ENCODE peak calls at places on chromosomes 7 and 10, in six cellular contexts. L, W, J, G, F and U are unnamed samples.

GRCh38 chr7:138029126-138029525 is 27.2 kb upstream of the CREB3L2 start:
- DNase-seq in L (no peak), W (no peak), J (no peak), G (no peak), F (no peak), U (no peak)

GRCh38 chr10:99593312-99593711 is 26.9 kb downstream of the SLC25A28 start:
- DNase-seq in L (no peak), W (no peak), J (no peak), G (no peak), F (no peak), U (peak; percentile 26)

GRCh38 chr7:127683776-127684681 is 32.0 kb downstream of the SND1 start:
- DNase-seq in L (no peak), W (no peak), J (no peak), G (no peak), F (no peak), U (no peak)

GRCh38 chr10:69758310-69758728 is 43.4 kb upstream of the COL13A1 start:
- DNase-seq in L (no peak), W (no peak), J (no peak), G (no peak), F (no peak), U (no peak)

GRCh38 chr10:6667679-6668270 is 87.7 kb upstream of the PRKCQ start:
- DNase-seq in L (no peak), W (no peak), J (peak; percentile 56), G (no peak), F (no peak), U (peak; percentile 36)

GRCh38 chr10:88505680-88506215 is 77.4 kb downstream of the RNLS start:
- DNase-seq in L (no peak), W (no peak), J (no peak), G (no peak), F (no peak), U (no peak)

GRCh38 chr10:418894-419293 is 270.6 kb downstream of the DIP2C start:
- DNase-seq in L (no peak), W (no peak), J (no peak), G (no peak), F (no peak), U (no peak)

GRCh38 chr10:119737827-119738226 is 12.0 kb downstream of the INPP5F start:
- DNase-seq in L (no peak), W (no peak), J (no peak), G (peak; percentile 31), F (no peak), U (peak; percentile 59)

GRCh38 chr10:86083206-86083605 is 283.4 kb downstream of the GRID1 start:
- DNase-seq in L (no peak), W (no peak), J (no peak), G (no peak), F (no peak), U (no peak)

GRCh38 chr10:80163741-80164341 is 31.3 kb downstream of the PLAC9 start:
- DNase-seq in L (peak; percentile 52), W (no peak), J (no peak), G (peak; percentile 61), F (no peak), U (no peak)

GRCh38 chr7:90892213-90892612 is 296.1 kb downstream of the CDK14 start:
- DNase-seq in L (no peak), W (no peak), J (no peak), G (no peak), F (no peak), U (no peak)

GRCh38 chr10:22386396-22386928 is 41.2 kb downstream of the SPAG6 start:
- DNase-seq in L (no peak), W (no peak), J (peak; percentile 51), G (no peak), F (no peak), U (no peak)

GRCh38 chr7:131466735-131467365 is 89.6 kb downstream of the PODXL start:
- DNase-seq in L (no peak), W (no peak), J (no peak), G (no peak), F (no peak), U (no peak)

GRCh38 chr7:120304674-120305073 is 31.7 kb downstream of the KCND2 start:
- DNase-seq in L (no peak), W (no peak), J (no peak), G (no peak), F (no peak), U (no peak)

GRCh38 chr10:20215547-20216152 is 399.4 kb downstream of the PLXDC2 start:
- DNase-seq in L (no peak), W (no peak), J (no peak), G (no peak), F (no peak), U (no peak)

GRCh38 chr10:33336606-33337334 is 2.3 kb upstream of the NRP1 start:
- DNase-seq in L (peak; percentile 82), W (no peak), J (peak; percentile 63), G (peak; percentile 38), F (no peak), U (peak; percentile 34)

GRCh38 chr7:129308047-129308446 is 83.2 kb downstream of the AHCYL2 start:
- DNase-seq in L (peak; percentile 74), W (no peak), J (no peak), G (no peak), F (no peak), U (no peak)

GRCh38 chr10:44925224-44925623 is 14.1 kb downstream of the TMEM72 start:
- DNase-seq in L (no peak), W (no peak), J (peak; percentile 84), G (no peak), F (no peak), U (no peak)
- TF ChIP-seq CTCF in L (peak; percentile 16), W (no peak), J (peak; percentile 33), G (no peak), F (no peak), U (peak; percentile 40)

GRCh38 chr10:132502544-132503300 is 34.9 kb upstream of the INPP5A start:
- DNase-seq in L (no peak), W (no peak), J (no peak), G (no peak), F (no peak), U (no peak)

GRCh38 chr10:132503581-132504421 is 33.8 kb upstream of the INPP5A start:
- DNase-seq in L (no peak), W (no peak), J (no peak), G (no peak), F (no peak), U (peak; percentile 9)

GRCh38 chr10:132498562-132499366 is 38.8 kb upstream of the INPP5A start:
- DNase-seq in L (no peak), W (no peak), J (no peak), G (peak; percentile 12), F (no peak), U (peak; percentile 0)

GRCh38 chr10:132499367-132499685 is 38.3 kb upstream of the INPP5A start:
- DNase-seq in L (no peak), W (no peak), J (no peak), G (no peak), F (no peak), U (peak; percentile 2)

GRCh38 chr10:132500781-132501415 is 36.7 kb upstream of the INPP5A start:
- DNase-seq in L (no peak), W (no peak), J (no peak), G (no peak), F (no peak), U (no peak)
- H3K27me3 ChIP-seq in L (no peaks in the 10 kb centered on the region), W (no peaks in the 10 kb centered on the region), J (no peaks in the 10 kb centered on the region), G (no peaks in the 10 kb centered on the region), F (no peaks in the 10 kb centered on the region), U (no peaks in the 10 kb centered on the region)

GRCh38 chr7:45032421-45032820 is 32.4 kb downstream of the CCM2 start:
- DNase-seq in L (no peak), W (no peak), J (no peak), G (no peak), F (no peak), U (no peak)
- H3K4me1 ChIP-seq in L (peaks cover 11% of the 10 kb centered on the region), W (peaks cover 67% of the 10 kb centered on the region), J (no peaks in the 10 kb centered on the region), G (no peaks in the 10 kb centered on the region), F (peaks cover 27% of the 10 kb centered on the region), U (peaks cover 7% of the 10 kb centered on the region)

DNA sequence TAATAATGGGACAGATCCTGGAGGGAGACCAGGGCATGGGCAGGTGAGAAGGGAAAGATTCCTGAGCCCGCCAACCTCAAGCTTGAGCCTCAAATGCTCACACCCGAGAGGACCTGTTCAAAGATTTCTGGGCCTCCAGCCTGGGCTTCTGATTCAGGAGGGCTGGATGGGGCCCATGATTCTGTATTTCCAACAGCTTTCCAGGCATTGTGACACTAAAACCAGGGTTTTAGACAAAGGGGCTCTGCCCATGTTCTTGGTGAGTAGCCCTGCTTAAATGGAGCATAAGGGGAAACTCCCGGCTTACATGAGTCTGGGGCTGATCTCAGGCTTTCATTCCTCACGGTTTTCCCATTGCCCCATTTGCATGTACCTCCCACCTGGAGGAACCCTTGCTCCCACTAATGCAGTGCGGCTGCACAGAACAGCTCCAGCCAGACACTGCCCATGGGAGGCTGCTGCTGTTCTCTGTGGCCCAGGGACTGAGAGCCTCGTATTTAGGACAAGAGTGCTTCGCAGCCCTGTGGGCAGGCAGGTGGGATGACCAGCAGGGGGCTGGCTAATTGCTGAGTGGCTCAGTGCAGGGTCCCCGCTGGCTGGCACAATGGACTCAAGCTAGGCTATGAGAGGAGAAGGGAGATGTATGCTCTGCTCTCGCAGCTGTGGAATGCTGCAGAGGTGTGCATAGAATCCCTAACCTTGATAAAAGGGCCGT is 135.3 kb upstream of the COBL start:
- DNase-seq in L (no peak), W (no peak), J (no peak), G (no peak), F (no peak), U (no peak)
- TF ChIP-seq CTCF in L (no peak), W (no peak), J (no peak), G (no peak), F (no peak), U (no peak)

GRCh38 chr10:123142701-123143161 is 5.2 kb upstream of the HMX2 start:
- DNase-seq in L (no peak), W (no peak), J (no peak), G (no peak), F (no peak), U (no peak)
- H3K27me3 ChIP-seq in L (peaks cover 94% of the 10 kb centered on the region), W (peaks cover 74% of the 10 kb centered on the region), J (peaks cover 100% of the 10 kb centered on the region), G (peaks cover 36% of the 10 kb centered on the region), F (peaks cover 100% of the 10 kb centered on the region), U (peaks cover 9% of the 10 kb centered on the region)

GRCh38 chr10:28838908-28839307 is 161.6 kb downstream of the BAMBI start:
- DNase-seq in L (no peak), W (no peak), J (no peak), G (no peak), F (no peak), U (no peak)
- H3K4me1 ChIP-seq in L (peaks cover 15% of the 10 kb centered on the region), W (no peaks in the 10 kb centered on the region), J (peaks cover 40% of the 10 kb centered on the region), G (peaks cover 6% of the 10 kb centered on the region), F (no peaks in the 10 kb centered on the region), U (peaks cover 8% of the 10 kb centered on the region)